ENCODE peak calls at places on chromosomes 4 and X, in nine cellular contexts. C is iPS-NIHi11, U is heart right ventricle, D is globus pallidus, H is ureter, O is fibroblast of the aortic adventitia, M is AG04450, Z is anterior cingulate cortex, B is T-cell. L is an unnamed sample.

GRCh38 chr4:113383111-113383785 is 333.8 kb downstream of the ANK2 start:
- DNase-seq in B (no peak), M (no peak), U (peak), D (peak), O (peak), H (no peak), Z (no peak), C (no peak), L (no peak)

GRCh38 chr4:7660640-7661039 is 225.9 kb upstream of the PSAPL1 start:
- DNase-seq in U (no peak), D (no peak), Z (no peak), C (no peak), B (no peak), O (no peak), M (no peak), H (no peak), L (peak)

GRCh38 chrX:56314334-56314733 is 82.2 kb downstream of the KLF8 start:
- DNase-seq in Z (no peak), M (no peak), U (no peak), D (no peak), C (no peak), B (no peak), H (no peak), O (no peak), L (no peak)

GRCh38 chr4:127182687-127183086 is 450.1 kb upstream of the INTU start:
- DNase-seq in H (no peak), C (no peak), Z (no peak), D (no peak), B (no peak), O (no peak), U (no peak), M (no peak), L (no peak)

GRCh38 chr4:40969499-40969898 is 219.7 kb downstream of the NSUN7 start:
- DNase-seq in B (no peak), C (no peak), H (no peak), Z (no peak), D (no peak), O (no peak), U (no peak), M (no peak), L (no peak)

GRCh38 chr4:78704317-78704716 is 71.8 kb upstream of the BMP2K start:
- DNase-seq in D (no peak), M (no peak), C (no peak), U (no peak), B (no peak), Z (no peak), H (no peak), O (no peak), L (no peak)

GRCh38 chrX:136310411-136310810 is 9.6 kb downstream of the ADGRG4 start:
- DNase-seq in D (no peak), H (no peak), B (no peak), O (peak), U (no peak), M (no peak), C (peak), Z (no peak), L (no peak)

GRCh38 chr4:86043755-86044592 is 315.9 kb downstream of the MAPK10 start:
- DNase-seq in O (peak), M (no peak), C (peak), Z (no peak), D (peak), B (no peak), U (peak), H (no peak), L (no peak)

GRCh38 chr4:141158219-141158618 is 24.9 kb upstream of the RNF150 start:
- DNase-seq in Z (no peak), U (no peak), O (peak), B (no peak), C (peak), H (no peak), M (no peak), D (peak), L (no peak)

GRCh38 chr4:35963383-35963782 is 280.9 kb downstream of the ARAP2 start:
- DNase-seq in H (no peak), C (no peak), Z (no peak), U (no peak), D (no peak), O (no peak), B (no peak), M (no peak), L (no peak)

GRCh38 chr4:87423313-87424031 is 1.1 kb downstream of the NUDT9 start:
- DNase-seq in H (no peak), B (no peak), M (no peak), U (no peak), O (peak), C (no peak), Z (no peak), D (no peak), L (no peak)

GRCh38 chr4:73669410-73670183 is 49.4 kb upstream of the RASSF6 start:
- DNase-seq in Z (no peak), H (no peak), U (no peak), C (no peak), M (no peak), D (no peak), O (peak), B (no peak), L (no peak)

GRCh38 chrX:24131476-24131875 is 18.1 kb upstream of the ZFX start:
- DNase-seq in U (no peak), M (no peak), Z (no peak), H (no peak), C (no peak), B (no peak), D (no peak), O (no peak), L (no peak)

GRCh38 chr4:78152795-78153194 is 95.7 kb downstream of the FRAS1 start:
- DNase-seq in H (no peak), U (no peak), M (no peak), Z (no peak), D (no peak), O (no peak), B (no peak), C (no peak), L (no peak)

GRCh38 chr4:52659016-52659721 is at the start of gene USP46:
- DNase-seq in B (no peak), M (peak), U (peak), C (peak), O (peak), H (peak), D (peak), Z (peak), L (peak)

GRCh38 chr4:129822708-129823504 is 727.0 kb downstream of the C4orf33 start:
- DNase-seq in Z (no peak), M (no peak), U (peak), H (no peak), B (no peak), D (no peak), O (peak), C (peak), L (no peak)

GRCh38 chr4:69054578-69055200 is 41.6 kb upstream of the UGT2B7 start:
- DNase-seq in Z (no peak), M (peak), B (no peak), C (no peak), D (no peak), O (peak), H (no peak), U (no peak), L (no peak)

GRCh38 chrX:15930585-15930984 is 76.0 kb upstream of the AP1S2 start:
- DNase-seq in H (no peak), D (no peak), O (peak), U (no peak), M (peak), C (peak), B (no peak), Z (no peak), L (no peak)

GRCh38 chr4:2578106-2578505 is 41.7 kb downstream of the FAM193A start:
- DNase-seq in Z (no peak), O (no peak), U (no peak), C (no peak), M (no peak), D (no peak), H (no peak), B (no peak), L (no peak)

GRCh38 chr4:13493793-13494192 is 9.7 kb upstream of the RAB28 start:
- DNase-seq in D (no peak), M (no peak), U (no peak), O (no peak), Z (no peak), C (no peak), B (no peak), H (no peak), L (no peak)

GRCh38 chr4:120555058-120555457 is 367.5 kb downstream of the PRDM5 start:
- DNase-seq in D (no peak), H (no peak), B (no peak), C (no peak), Z (no peak), U (peak), O (no peak), M (no peak), L (no peak)

GRCh38 chr4:140931904-140932303 is 175.7 kb upstream of the TBC1D9 start:
- DNase-seq in D (no peak), H (no peak), Z (no peak), U (no peak), O (no peak), M (no peak), B (no peak), C (no peak), L (no peak)

GRCh38 chr4:128294464-128294863 is 6.9 kb upstream of the PGRMC2 start:
- DNase-seq in H (no peak), Z (no peak), M (no peak), C (no peak), O (no peak), D (no peak), U (no peak), B (no peak), L (no peak)

GRCh38 chr4:24489870-24490269 is 94.5 kb downstream of the DHX15 start:
- DNase-seq in O (peak), M (no peak), C (no peak), D (no peak), U (peak), B (no peak), Z (no peak), H (no peak), L (peak)

GRCh38 chr4:137881641-137882040 is 349.3 kb upstream of the PCDH18 start:
- DNase-seq in M (no peak), B (no peak), Z (no peak), U (no peak), C (no peak), O (no peak), H (no peak), D (no peak), L (no peak)

GRCh38 chrX:8192276-8192675 is 21.2 kb upstream of the VCX2 start:
- DNase-seq in Z (no peak), H (no peak), O (no peak), M (no peak), B (no peak), C (no peak), D (no peak), U (no peak), L (no peak)